ENCODE peak calls at places on chromosome 16, in four cellular contexts. One of them, this sample, is unnamed.

GRCh38 chr16:79600636-79601091 is at the start of gene MAF:
- DNase-seq in K562: peak; percentile 43
- DNase-seq in GM12878: no peak
- DNase-seq in SK-N-SH: peak; percentile 69
- DNase-seq in this sample: peak; percentile 58

GRCh38 chr16:56257666-56258359 is 66.5 kb downstream of the GNAO1 start:
- DNase-seq in K562: no peak
- DNase-seq in GM12878: no peak
- DNase-seq in SK-N-SH: peak; percentile 67
- DNase-seq in this sample: no peak

GRCh38 chr16:13873835-13874438 is 46.0 kb upstream of the ERCC4 start:
- DNase-seq in K562: peak; percentile 30
- DNase-seq in GM12878: no peak
- DNase-seq in SK-N-SH: peak; percentile 41
- DNase-seq in this sample: peak; percentile 60

GRCh38 chr16:72876221-72876620 is 171.7 kb downstream of the ZFHX3 start:
- DNase-seq in K562: no peak
- DNase-seq in GM12878: peak; percentile 1
- DNase-seq in SK-N-SH: no peak
- DNase-seq in this sample: no peak

GRCh38 chr16:57871457-57871856 is 69.2 kb upstream of the KIFC3 start:
- DNase-seq in K562: no peak
- DNase-seq in GM12878: no peak
- DNase-seq in SK-N-SH: no peak
- DNase-seq in this sample: no peak

GRCh38 chr16:59330030-59330670 is 596.0 kb upstream of the GOT2 start:
- DNase-seq in K562: no peak
- DNase-seq in GM12878: no peak
- DNase-seq in SK-N-SH: no peak
- DNase-seq in this sample: no peak

GRCh38 chr16:1784977-1785845 is 2.5 kb downstream of the NUBP2 start:
- DNase-seq in K562: no peak
- DNase-seq in GM12878: no peak
- DNase-seq in SK-N-SH: no peak
- DNase-seq in this sample: no peak

GRCh38 chr16:3087243-3087791 is 11.8 kb downstream of the ZSCAN10 start:
- DNase-seq in K562: peak; percentile 53
- DNase-seq in GM12878: no peak
- DNase-seq in SK-N-SH: no peak
- DNase-seq in this sample: no peak

GRCh38 chr16:55471448-55472097 is 7.4 kb upstream of the MMP2 start:
- DNase-seq in K562: peak; percentile 6
- DNase-seq in GM12878: no peak
- DNase-seq in SK-N-SH: no peak
- DNase-seq in this sample: no peak

GRCh38 chr16:46883353-46883689 is 841 bp upstream of the GPT2 start:
- DNase-seq in K562: no peak
- DNase-seq in GM12878: no peak
- DNase-seq in SK-N-SH: no peak
- DNase-seq in this sample: peak; percentile 97

GRCh38 chr16:75301804-75302203 is 50.4 kb upstream of the BCAR1 start:
- DNase-seq in K562: no peak
- DNase-seq in GM12878: no peak
- DNase-seq in SK-N-SH: no peak
- DNase-seq in this sample: no peak

GRCh38 chr16:74760007-74760767 is 14.4 kb downstream of the FA2H start:
- DNase-seq in K562: no peak
- DNase-seq in GM12878: no peak
- DNase-seq in SK-N-SH: no peak
- DNase-seq in this sample: no peak

GRCh38 chr16:56866955-56867830 is 2.2 kb downstream of the SLC12A3 start:
- DNase-seq in K562: peak; percentile 65
- DNase-seq in GM12878: no peak
- DNase-seq in SK-N-SH: peak; percentile 69
- DNase-seq in this sample: peak; percentile 70

GRCh38 chr16:55480228-55480655 is 1.2 kb downstream of the MMP2 start:
- DNase-seq in K562: peak; percentile 11
- DNase-seq in GM12878: no peak
- DNase-seq in SK-N-SH: peak; percentile 84
- DNase-seq in this sample: no peak

GRCh38 chr16:2385441-2385840 is 43.8 kb upstream of the CCNF start:
- DNase-seq in K562: no peak
- DNase-seq in GM12878: no peak
- DNase-seq in SK-N-SH: no peak
- DNase-seq in this sample: no peak

GRCh38 chr16:521381-522210 is 5.9 kb upstream of the CAPN15 start:
- DNase-seq in K562: no peak
- DNase-seq in GM12878: no peak
- DNase-seq in SK-N-SH: no peak
- DNase-seq in this sample: no peak

GRCh38 chr16:63385714-63386113 is 1349.5 kb upstream of the CDH8 start:
- DNase-seq in K562: no peak
- DNase-seq in GM12878: no peak
- DNase-seq in SK-N-SH: no peak
- DNase-seq in this sample: no peak

GRCh38 chr16:23134274-23134673 is 15.0 kb downstream of the USP31 start:
- DNase-seq in K562: peak; percentile 55
- DNase-seq in GM12878: no peak
- DNase-seq in SK-N-SH: peak; percentile 52
- DNase-seq in this sample: peak; percentile 75

GRCh38 chr16:474420-475122 is 49.1 kb downstream of the RAB11FIP3 start:
- DNase-seq in K562: no peak
- DNase-seq in GM12878: no peak
- DNase-seq in SK-N-SH: no peak
- DNase-seq in this sample: peak; percentile 87

GRCh38 chr16:53207810-53208752 is 153.3 kb downstream of the CHD9 start:
- DNase-seq in K562: peak; percentile 91
- DNase-seq in GM12878: peak; percentile 69
- DNase-seq in SK-N-SH: peak; percentile 77
- DNase-seq in this sample: peak; percentile 72

GRCh38 chr16:74563828-74564263 is 43.1 kb downstream of the GLG1 start:
- DNase-seq in K562: peak; percentile 86
- DNase-seq in GM12878: no peak
- DNase-seq in SK-N-SH: no peak
- DNase-seq in this sample: no peak

GRCh38 chr16:27918755-27919154 is 144.8 kb downstream of the GSG1L start:
- DNase-seq in K562: no peak
- DNase-seq in GM12878: no peak
- DNase-seq in SK-N-SH: no peak
- DNase-seq in this sample: no peak

GRCh38 chr16:56469748-56470147 is 18.4 kb downstream of the OGFOD1 start:
- DNase-seq in K562: no peak
- DNase-seq in GM12878: no peak
- DNase-seq in SK-N-SH: no peak
- DNase-seq in this sample: no peak

GRCh38 chr16:75249441-75249840 is 2.0 kb downstream of the BCAR1 start:
- DNase-seq in K562: no peak
- DNase-seq in GM12878: no peak
- DNase-seq in SK-N-SH: no peak
- DNase-seq in this sample: no peak

GRCh38 chr16:64312292-64312691 is 809.6 kb downstream of the CDH11 start:
- DNase-seq in K562: no peak
- DNase-seq in GM12878: no peak
- DNase-seq in SK-N-SH: no peak
- DNase-seq in this sample: no peak

GRCh38 chr16:56245197-56245596 is 53.9 kb downstream of the GNAO1 start:
- DNase-seq in K562: no peak
- DNase-seq in GM12878: no peak
- DNase-seq in SK-N-SH: no peak
- DNase-seq in this sample: no peak

GRCh38 chr16:50621452-50621792 is 59.7 kb downstream of the SNX20 start:
- DNase-seq in K562: no peak
- DNase-seq in GM12878: no peak
- DNase-seq in SK-N-SH: no peak
- DNase-seq in this sample: no peak

GRCh38 chr16:2779978-2780898 is 3.2 kb upstream of the ELOB start:
- DNase-seq in K562: peak; percentile 31
- DNase-seq in GM12878: no peak
- DNase-seq in SK-N-SH: no peak
- DNase-seq in this sample: no peak

GRCh38 chr16:68144008-68144407 is 58.8 kb downstream of the NFATC3 start:
- DNase-seq in K562: no peak
- DNase-seq in GM12878: no peak
- DNase-seq in SK-N-SH: no peak
- DNase-seq in this sample: no peak

GRCh38 chr16:85303354-85303883 is 191.1 kb upstream of the CIBAR2 start:
- DNase-seq in K562: peak; percentile 90
- DNase-seq in GM12878: no peak
- DNase-seq in SK-N-SH: peak; percentile 81
- DNase-seq in this sample: peak; percentile 28

GRCh38 chr16:13550254-13550653 is 369.7 kb upstream of the ERCC4 start:
- DNase-seq in K562: no peak
- DNase-seq in GM12878: no peak
- DNase-seq in SK-N-SH: no peak
- DNase-seq in this sample: no peak

GRCh38 chr16:69077251-69077650 is 28.2 kb upstream of the HAS3 start:
- DNase-seq in K562: no peak
- DNase-seq in GM12878: no peak
- DNase-seq in SK-N-SH: no peak
- DNase-seq in this sample: no peak

GRCh38 chr16:11989238-11990160 is 13.0 kb downstream of the SNX29 start:
- DNase-seq in K562: peak; percentile 9
- DNase-seq in GM12878: no peak
- DNase-seq in SK-N-SH: no peak
- DNase-seq in this sample: no peak
- H3K79me2 ChIP-seq in K562: no peaks in the 10 kb centered on the region
- H3K79me2 ChIP-seq in GM12878: peaks cover 77% of the 10 kb centered on the region
- H3K79me2 ChIP-seq in SK-N-SH: peaks cover 26% of the 10 kb centered on the region
- H3K79me2 ChIP-seq in this sample: no peaks in the 10 kb centered on the region

GRCh38 chr16:84228321-84228838 is 11.4 kb downstream of the KCNG4 start:
- DNase-seq in K562: peak; percentile 84
- DNase-seq in GM12878: no peak
- DNase-seq in SK-N-SH: peak; percentile 50
- DNase-seq in this sample: peak; percentile 19
- TF ChIP-seq NFIC in K562: peak; percentile 52
- TF ChIP-seq NFIC in GM12878: no peak
- TF ChIP-seq NFIC in SK-N-SH: peak; percentile 70
- TF ChIP-seq NFIC in this sample: no peak

DNA sequence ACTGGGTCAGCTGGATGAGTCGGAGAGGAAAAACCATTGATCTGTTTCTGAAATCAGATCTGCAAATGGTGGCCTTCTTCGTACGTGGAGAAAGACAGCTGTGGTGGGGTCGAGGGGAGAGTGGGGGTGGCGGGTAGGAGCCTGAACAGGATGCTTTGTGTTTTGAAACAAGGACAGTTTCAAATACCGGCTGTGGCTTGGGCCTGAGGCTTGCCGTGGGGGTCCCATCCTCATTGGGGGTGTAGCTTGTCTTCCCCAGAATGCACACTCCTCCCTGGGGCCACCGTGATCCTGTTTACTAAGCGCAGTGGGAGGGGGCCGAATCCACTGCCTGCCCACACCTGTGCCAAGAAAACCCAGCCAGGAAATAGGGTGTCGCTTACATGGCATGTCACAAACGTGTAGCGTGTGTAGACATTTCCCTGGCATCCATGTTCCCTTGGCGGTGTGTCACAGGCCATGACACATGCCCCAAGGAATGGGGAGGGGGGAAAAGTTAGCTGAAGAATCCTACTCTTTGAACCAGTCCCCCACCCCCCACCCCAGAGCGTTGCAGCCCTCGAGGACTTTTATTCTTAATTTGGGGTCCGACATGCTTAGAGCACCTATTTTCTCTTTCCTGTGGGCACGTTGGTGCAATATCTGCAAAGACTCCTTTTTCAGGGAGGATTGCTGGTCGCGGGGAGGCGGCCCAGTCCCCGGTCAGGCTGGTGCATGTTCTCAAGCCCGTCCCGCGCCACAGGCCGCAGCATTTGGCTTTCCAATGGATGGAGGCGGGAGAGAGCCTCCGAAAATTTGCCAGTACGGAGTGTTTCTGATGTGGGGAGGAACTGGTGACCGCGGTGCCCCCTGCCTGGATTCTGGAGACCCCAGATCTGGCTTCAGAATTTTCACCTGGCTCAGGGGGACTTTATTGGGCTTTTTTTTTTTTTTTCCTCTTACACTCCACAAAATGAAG is 2.0 kb downstream of the CMIP start:
- DNase-seq in K562: peak; percentile 49
- DNase-seq in GM12878: no peak
- DNase-seq in SK-N-SH: peak; percentile 55
- DNase-seq in this sample: no peak
- H3K79me2 ChIP-seq in K562: peaks cover 66% of the 10 kb centered on the region
- H3K79me2 ChIP-seq in GM12878: peaks cover 65% of the 10 kb centered on the region
- H3K79me2 ChIP-seq in SK-N-SH: peaks cover 63% of the 10 kb centered on the region
- H3K79me2 ChIP-seq in this sample: peaks cover 64% of the 10 kb centered on the region

GRCh38 chr16:61885343-61885742 is 150.9 kb downstream of the CDH8 start:
- DNase-seq in K562: no peak
- DNase-seq in GM12878: no peak
- DNase-seq in SK-N-SH: no peak
- DNase-seq in this sample: no peak

GRCh38 chr16:61892531-61892930 is 143.7 kb downstream of the CDH8 start:
- DNase-seq in K562: no peak
- DNase-seq in GM12878: no peak
- DNase-seq in SK-N-SH: no peak
- DNase-seq in this sample: no peak

GRCh38 chr16:61890346-61890745 is 145.9 kb downstream of the CDH8 start:
- DNase-seq in K562: no peak
- DNase-seq in GM12878: no peak
- DNase-seq in SK-N-SH: no peak
- DNase-seq in this sample: no peak

GRCh38 chr16:61891460-61891859 is 144.8 kb downstream of the CDH8 start:
- DNase-seq in K562: no peak
- DNase-seq in GM12878: no peak
- DNase-seq in SK-N-SH: no peak
- DNase-seq in this sample: no peak

GRCh38 chr16:61887903-61888302 is 148.3 kb downstream of the CDH8 start:
- DNase-seq in K562: no peak
- DNase-seq in GM12878: peak; percentile 19
- DNase-seq in SK-N-SH: no peak
- DNase-seq in this sample: no peak
- TF ChIP-seq NFIC in K562: no peak
- TF ChIP-seq NFIC in GM12878: no peak
- TF ChIP-seq NFIC in SK-N-SH: no peak
- TF ChIP-seq NFIC in this sample: no peak

DNA sequence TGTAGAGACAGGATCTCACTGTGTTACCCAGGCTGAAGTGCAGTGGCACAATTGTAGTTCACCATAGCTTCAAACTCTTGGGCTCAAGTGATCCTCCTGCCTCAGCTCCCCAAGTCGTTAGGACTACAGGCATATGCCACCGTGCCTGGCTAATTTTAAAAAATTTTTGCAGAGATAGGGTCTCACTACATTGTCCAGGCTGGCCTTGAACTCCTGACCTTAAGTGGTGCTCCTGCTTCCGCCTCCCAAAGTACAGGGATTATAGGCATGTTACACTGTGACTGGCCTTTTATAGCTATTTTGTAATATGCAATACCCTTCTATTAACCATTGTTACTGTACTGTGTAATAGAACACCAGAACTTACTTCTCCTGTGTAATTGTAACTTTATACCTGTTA is 139.3 kb upstream of the ZNF267 start:
- DNase-seq in K562: no peak
- DNase-seq in GM12878: no peak
- DNase-seq in SK-N-SH: no peak
- DNase-seq in this sample: no peak
- H3K79me2 ChIP-seq in K562: no peaks in the 10 kb centered on the region
- H3K79me2 ChIP-seq in GM12878: no peaks in the 10 kb centered on the region
- H3K79me2 ChIP-seq in SK-N-SH: peaks cover 9% of the 10 kb centered on the region
- H3K79me2 ChIP-seq in this sample: no peaks in the 10 kb centered on the region